ENCODE peak calls at places on chromosomes 6 and 20, in five cellular contexts. D, G, M, Q and W are unnamed samples.

GRCh38 chr20:45998761-45999160 is 9.9 kb upstream of the MMP9 start:
- DNase-seq in M (no peak), G (no peak), D (no peak), Q (no peak), W (no peak)

GRCh38 chr6:89678531-89678930 is 40.0 kb upstream of the LYRM2 start:
- DNase-seq in G (no peak), D (no peak), Q (no peak), M (no peak), W (no peak)

GRCh38 chr20:1150218-1150617 is 31.8 kb downstream of the PSMF1 start:
- DNase-seq in G (peak; percentile 41), D (peak; percentile 27), M (no peak), Q (no peak), W (no peak)

GRCh38 chr6:158808442-158808833 is 10.7 kb downstream of the EZR start:
- DNase-seq in Q (no peak), D (no peak), M (no peak), G (no peak), W (no peak)

GRCh38 chr6:156830126-156830525 is 52.9 kb downstream of the ARID1B start:
- DNase-seq in Q (no peak), G (no peak), M (no peak), D (no peak), W (no peak)

GRCh38 chr6:33995873-33996475 is 149.9 kb downstream of the GRM4 start:
- DNase-seq in G (no peak), D (no peak), Q (no peak), M (no peak), W (no peak)

GRCh38 chr20:62202676-62203377 is 17.3 kb downstream of the HRH3 start:
- DNase-seq in Q (no peak), M (no peak), D (no peak), G (no peak), W (no peak)

GRCh38 chr6:110557226-110557625 is 80.8 kb upstream of the SLC22A16 start:
- DNase-seq in Q (no peak), D (no peak), G (no peak), M (no peak), W (no peak)

GRCh38 chr20:18391686-18392085 is 75.1 kb downstream of the DZANK1 start:
- DNase-seq in G (no peak), M (no peak), D (no peak), Q (no peak), W (no peak)

GRCh38 chr20:11849976-11850670 is 67.6 kb upstream of the BTBD3 start:
- DNase-seq in G (peak; percentile 98), D (no peak), Q (no peak), M (no peak), W (peak; percentile 50)

GRCh38 chr20:33466303-33466646 is 22.7 kb upstream of the SNTA1 start:
- DNase-seq in Q (no peak), G (no peak), M (no peak), D (no peak), W (no peak)

GRCh38 chr6:125858427-125859320 is 67.9 kb downstream of the NCOA7 start:
- DNase-seq in G (peak; percentile 86), D (peak; percentile 58), M (peak; percentile 54), Q (no peak), W (peak; percentile 52)

GRCh38 chr6:45650527-45651135 is 272.9 kb upstream of the SUPT3H start:
- DNase-seq in D (no peak), M (no peak), Q (no peak), G (peak; percentile 82), W (peak; percentile 17)